ENCODE peak calls at places on chromosomes 1 and 21, in five cellular contexts. Z is GM12878; R is Ammon's horn; W is CD8-positive, alpha-beta T cell; J is effector CD4-positive, alpha-beta T cell. X is an unnamed sample.

GRCh38 chr1:114597949-114598348 is 16.5 kb upstream of the BCAS2 start:
- DNase-seq in Z (no peak), R (no peak), W (no peak), J (no peak), X (no peak)

GRCh38 chr1:209655832-209656231 is 3.6 kb upstream of the LAMB3 start:
- DNase-seq in Z (no peak), R (no peak), W (no peak), J (no peak), X (no peak)

GRCh38 chr1:36415661-36416346 is 18.1 kb upstream of the LSM10 start:
- DNase-seq in Z (no peak), R (no peak), W (no peak), J (no peak), X (no peak)

GRCh38 chr1:10897981-10898728 is 101.7 kb upstream of the CASZ1 start:
- DNase-seq in Z (no peak), R (no peak), W (no peak), J (no peak), X (no peak)

GRCh38 chr1:221791846-221792245 is 50.0 kb upstream of the DUSP10 start:
- DNase-seq in Z (no peak), R (no peak), W (no peak), J (no peak), X (no peak)

GRCh38 chr1:193368302-193368701 is 181.9 kb upstream of the B3GALT2 start:
- DNase-seq in Z (no peak), R (no peak), W (no peak), J (no peak), X (no peak)

GRCh38 chr1:43978551-43979260 is at the start of gene B4GALT2:
- DNase-seq in Z (no peak), R (peak), W (peak), J (no peak), X (no peak)

GRCh38 chr1:160672789-160673695 is 26.2 kb upstream of the SLAMF1 start:
- DNase-seq in Z (no peak), R (no peak), W (no peak), J (no peak), X (no peak)

GRCh38 chr1:156840880-156841279 is 18.0 kb downstream of the INSRR start:
- DNase-seq in Z (no peak), R (no peak), W (no peak), J (no peak), X (no peak)

GRCh38 chr1:233700338-233700737 is 86.4 kb downstream of the KCNK1 start:
- DNase-seq in Z (no peak), R (no peak), W (no peak), J (no peak), X (peak)

GRCh38 chr1:79603862-79604261 is 597.3 kb upstream of the ADGRL4 start:
- DNase-seq in Z (no peak), R (no peak), W (no peak), J (no peak), X (no peak)

GRCh38 chr1:54699936-54700525 is 15.6 kb upstream of the TTC4 start:
- DNase-seq in Z (no peak), R (no peak), W (no peak), J (no peak), X (no peak)

GRCh38 chr1:167227934-167228378 is 7.3 kb downstream of the POU2F1 start:
- DNase-seq in Z (no peak), R (no peak), W (no peak), J (no peak), X (no peak)

GRCh38 chr1:224864006-224864405 is 65.5 kb upstream of the DNAH14 start:
- DNase-seq in Z (no peak), R (no peak), W (no peak), J (no peak), X (no peak)

GRCh38 chr1:169363046-169363756 is 4.4 kb downstream of the NME7 start:
- DNase-seq in Z (peak), R (no peak), W (no peak), J (no peak), X (no peak)

GRCh38 chr21:41438425-41439113 is 12.5 kb downstream of the MX1 start:
- DNase-seq in Z (no peak), R (no peak), W (no peak), J (no peak), X (no peak)

GRCh38 chr1:93662481-93663190 is 19.0 kb downstream of the BCAR3 start:
- DNase-seq in Z (no peak), R (no peak), W (no peak), J (no peak), X (no peak)

GRCh38 chr1:94339229-94339927 is 78.8 kb upstream of the ABCD3 start:
- DNase-seq in Z (no peak), R (peak), W (no peak), J (no peak), X (no peak)

GRCh38 chr21:9767592-9768375 is 753.6 kb upstream of the TPTE start:
- DNase-seq in Z (no peak), R (no peak), W (no peak), J (no peak), X (no peak)

GRCh38 chr1:1273535-1274298 is at the start of gene UBE2J2:
- DNase-seq in Z (peak), R (peak), W (peak), J (peak), X (peak)

GRCh38 chr1:180568211-180568610 is 9.4 kb downstream of the OVAAL start:
- DNase-seq in Z (no peak), R (no peak), W (no peak), J (no peak), X (no peak)

GRCh38 chr1:62688687-62689085 is 500 bp upstream of the DOCK7 start:
- DNase-seq in Z (no peak), R (no peak), W (no peak), J (no peak), X (peak)

GRCh38 chr21:46161180-46161799 is 5.9 kb upstream of the FTCD start:
- DNase-seq in Z (no peak), R (no peak), W (no peak), J (no peak), X (no peak)

GRCh38 chr21:43370091-43370658 is 56.8 kb downstream of the SIK1 start:
- DNase-seq in Z (no peak), R (peak), W (no peak), J (no peak), X (no peak)

GRCh38 chr1:56645663-56646330 is 683 bp downstream of the PRKAA2 start:
- DNase-seq in Z (no peak), R (peak), W (no peak), J (no peak), X (peak)

GRCh38 chr21:44516828-44517174 is 23.2 kb downstream of the KRTAP10-1 start:
- DNase-seq in Z (no peak), R (no peak), W (no peak), J (no peak), X (no peak)